ENCODE peak calls at places on chromosomes 7 and 10, in seven cellular contexts. One of them, this sample, is unnamed.
A peak's percentile ranks its signal among the peaks of the same experiment; 100 is the strongest.

GRCh38 chr10:63409465-63410027 is 56.2 kb downstream of the JMJD1C start:
- DNase-seq in mammary epithelial cell: peak; percentile 11
- DNase-seq in IMR-90: peak; percentile 74
- DNase-seq in HCT116: no peak
- DNase-seq in trophoblast cell: no peak
- DNase-seq in hepatocyte: peak; percentile 8
- DNase-seq in H1: no peak
- DNase-seq in this sample: no peak

GRCh38 chr7:95794917-95795515 is 22.7 kb downstream of the DYNC1I1 start:
- DNase-seq in mammary epithelial cell: no peak
- DNase-seq in IMR-90: peak; percentile 30
- DNase-seq in HCT116: peak; percentile 43
- DNase-seq in trophoblast cell: peak; percentile 8
- DNase-seq in hepatocyte: peak; percentile 31
- DNase-seq in H1: no peak
- DNase-seq in this sample: peak; percentile 55

GRCh38 chr7:84137812-84138211 is 56.8 kb downstream of the SEMA3A start:
- DNase-seq in mammary epithelial cell: no peak
- DNase-seq in IMR-90: peak; percentile 24
- DNase-seq in HCT116: no peak
- DNase-seq in trophoblast cell: no peak
- DNase-seq in hepatocyte: no peak
- DNase-seq in H1: no peak
- DNase-seq in this sample: no peak

GRCh38 chr10:25384618-25385017 is 209.8 kb downstream of the GPR158 start:
- DNase-seq in mammary epithelial cell: no peak
- DNase-seq in IMR-90: no peak
- DNase-seq in HCT116: no peak
- DNase-seq in trophoblast cell: peak; percentile 4
- DNase-seq in hepatocyte: no peak
- DNase-seq in H1: no peak
- DNase-seq in this sample: no peak

GRCh38 chr7:138865843-138866242 is 67.8 kb upstream of the ATP6V0A4 start:
- DNase-seq in mammary epithelial cell: no peak
- DNase-seq in IMR-90: no peak
- DNase-seq in HCT116: no peak
- DNase-seq in trophoblast cell: no peak
- DNase-seq in hepatocyte: no peak
- DNase-seq in H1: no peak
- DNase-seq in this sample: no peak

GRCh38 chr10:3693031-3693714 is 91.8 kb downstream of the KLF6 start:
- DNase-seq in mammary epithelial cell: no peak
- DNase-seq in IMR-90: no peak
- DNase-seq in HCT116: no peak
- DNase-seq in trophoblast cell: no peak
- DNase-seq in hepatocyte: no peak
- DNase-seq in H1: no peak
- DNase-seq in this sample: peak; percentile 34

GRCh38 chr7:38248069-38248567 is 25.3 kb downstream of the TARP start:
- DNase-seq in mammary epithelial cell: no peak
- DNase-seq in IMR-90: no peak
- DNase-seq in HCT116: no peak
- DNase-seq in trophoblast cell: no peak
- DNase-seq in hepatocyte: no peak
- DNase-seq in H1: no peak
- DNase-seq in this sample: no peak

GRCh38 chr7:51108134-51108533 is 208.5 kb downstream of the COBL start:
- DNase-seq in mammary epithelial cell: no peak
- DNase-seq in IMR-90: no peak
- DNase-seq in HCT116: no peak
- DNase-seq in trophoblast cell: no peak
- DNase-seq in hepatocyte: no peak
- DNase-seq in H1: no peak
- DNase-seq in this sample: no peak

GRCh38 chr10:132984801-132985545 is 42.6 kb upstream of the CFAP46 start:
- DNase-seq in mammary epithelial cell: no peak
- DNase-seq in IMR-90: no peak
- DNase-seq in HCT116: no peak
- DNase-seq in trophoblast cell: no peak
- DNase-seq in hepatocyte: no peak
- DNase-seq in H1: no peak
- DNase-seq in this sample: peak; percentile 55

GRCh38 chr10:20041931-20042330 is 225.7 kb downstream of the PLXDC2 start:
- DNase-seq in mammary epithelial cell: peak; percentile 60
- DNase-seq in IMR-90: no peak
- DNase-seq in HCT116: no peak
- DNase-seq in trophoblast cell: no peak
- DNase-seq in hepatocyte: no peak
- DNase-seq in H1: no peak
- DNase-seq in this sample: no peak

GRCh38 chr7:111853231-111853990 is 291.1 kb upstream of the IMMP2L start:
- DNase-seq in mammary epithelial cell: no peak
- DNase-seq in IMR-90: no peak
- DNase-seq in HCT116: no peak
- DNase-seq in trophoblast cell: no peak
- DNase-seq in hepatocyte: no peak
- DNase-seq in H1: no peak
- DNase-seq in this sample: peak; percentile 49

GRCh38 chr10:55400075-55400474 is 599.0 kb upstream of the PCDH15 start:
- DNase-seq in mammary epithelial cell: no peak
- DNase-seq in IMR-90: no peak
- DNase-seq in HCT116: no peak
- DNase-seq in trophoblast cell: no peak
- DNase-seq in hepatocyte: no peak
- DNase-seq in H1: no peak
- DNase-seq in this sample: no peak

GRCh38 chr7:114548576-114548975 is 134.0 kb downstream of the FOXP2 start:
- DNase-seq in mammary epithelial cell: no peak
- DNase-seq in IMR-90: peak; percentile 5
- DNase-seq in HCT116: no peak
- DNase-seq in trophoblast cell: no peak
- DNase-seq in hepatocyte: no peak
- DNase-seq in H1: no peak
- DNase-seq in this sample: no peak

GRCh38 chr7:131369354-131369753 is 41.7 kb downstream of the MKLN1 start:
- DNase-seq in mammary epithelial cell: no peak
- DNase-seq in IMR-90: no peak
- DNase-seq in HCT116: no peak
- DNase-seq in trophoblast cell: no peak
- DNase-seq in hepatocyte: no peak
- DNase-seq in H1: no peak
- DNase-seq in this sample: no peak

GRCh38 chr10:120386896-120387295 is 70.1 kb upstream of the PLPP4 start:
- DNase-seq in mammary epithelial cell: no peak
- DNase-seq in IMR-90: no peak
- DNase-seq in HCT116: no peak
- DNase-seq in trophoblast cell: no peak
- DNase-seq in hepatocyte: no peak
- DNase-seq in H1: no peak
- DNase-seq in this sample: no peak

GRCh38 chr7:151340794-151341356 is 737 bp upstream of the NUB1 start:
- DNase-seq in mammary epithelial cell: no peak
- DNase-seq in IMR-90: no peak
- DNase-seq in HCT116: no peak
- DNase-seq in trophoblast cell: no peak
- DNase-seq in hepatocyte: no peak
- DNase-seq in H1: no peak
- DNase-seq in this sample: no peak

GRCh38 chr10:3944591-3944990 is 159.6 kb upstream of the KLF6 start:
- DNase-seq in mammary epithelial cell: no peak
- DNase-seq in IMR-90: no peak
- DNase-seq in HCT116: no peak
- DNase-seq in trophoblast cell: no peak
- DNase-seq in hepatocyte: no peak
- DNase-seq in H1: no peak
- DNase-seq in this sample: no peak

GRCh38 chr7:41975854-41976253 is 261.2 kb downstream of the GLI3 start:
- DNase-seq in mammary epithelial cell: no peak
- DNase-seq in IMR-90: no peak
- DNase-seq in HCT116: no peak
- DNase-seq in trophoblast cell: no peak
- DNase-seq in hepatocyte: no peak
- DNase-seq in H1: no peak
- DNase-seq in this sample: no peak

GRCh38 chr7:151249732-151250072 is 1.2 kb upstream of the SMARCD3 start:
- DNase-seq in mammary epithelial cell: no peak
- DNase-seq in IMR-90: peak; percentile 39
- DNase-seq in HCT116: peak; percentile 48
- DNase-seq in trophoblast cell: no peak
- DNase-seq in hepatocyte: peak; percentile 85
- DNase-seq in H1: no peak
- DNase-seq in this sample: peak; percentile 68

GRCh38 chr10:99339077-99339476 is 9.9 kb downstream of the CNNM1 start:
- DNase-seq in mammary epithelial cell: peak; percentile 21
- DNase-seq in IMR-90: peak; percentile 28
- DNase-seq in HCT116: no peak
- DNase-seq in trophoblast cell: no peak
- DNase-seq in hepatocyte: no peak
- DNase-seq in H1: no peak
- DNase-seq in this sample: no peak

GRCh38 chr10:76514891-76515290 is 1083.5 kb downstream of the LRMDA start:
- DNase-seq in mammary epithelial cell: peak; percentile 24
- DNase-seq in IMR-90: no peak
- DNase-seq in HCT116: no peak
- DNase-seq in trophoblast cell: no peak
- DNase-seq in hepatocyte: no peak
- DNase-seq in H1: no peak
- DNase-seq in this sample: no peak

DNA sequence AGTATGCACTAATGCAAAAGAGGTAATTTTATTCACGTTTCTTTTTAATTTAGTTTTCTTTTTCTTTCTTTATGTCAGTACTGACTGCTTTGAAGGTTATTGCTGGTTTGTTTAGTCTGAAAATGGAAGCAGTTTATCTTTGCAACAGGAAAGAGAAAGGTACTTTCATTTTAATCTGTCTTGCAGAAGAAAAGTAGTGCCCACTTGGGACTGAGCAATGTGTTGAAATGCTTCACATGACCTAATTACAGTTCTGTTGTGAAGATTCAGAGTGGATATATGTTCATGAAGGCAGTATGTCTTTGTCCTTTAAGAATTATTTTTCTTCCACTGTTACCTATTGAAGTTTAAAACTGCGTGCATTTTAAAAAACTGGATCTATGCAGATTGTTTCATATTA is 80.1 kb downstream of the ANKIB1 start:
- DNase-seq in mammary epithelial cell: no peak
- DNase-seq in IMR-90: peak; percentile 1
- DNase-seq in HCT116: no peak
- DNase-seq in trophoblast cell: no peak
- DNase-seq in hepatocyte: no peak
- DNase-seq in H1: no peak
- DNase-seq in this sample: no peak
- H3K4me2 ChIP-seq in mammary epithelial cell: no peak overlapping the region
- H3K4me2 ChIP-seq in IMR-90: no peak overlapping the region
- H3K4me2 ChIP-seq in HCT116: no peak overlapping the region
- H3K4me2 ChIP-seq in trophoblast cell: no peak overlapping the region
- H3K4me2 ChIP-seq in hepatocyte: peak overlapping the region; percentile 13
- H3K4me2 ChIP-seq in H1: no peak overlapping the region
- H3K4me2 ChIP-seq in this sample: no peak overlapping the region

DNA sequence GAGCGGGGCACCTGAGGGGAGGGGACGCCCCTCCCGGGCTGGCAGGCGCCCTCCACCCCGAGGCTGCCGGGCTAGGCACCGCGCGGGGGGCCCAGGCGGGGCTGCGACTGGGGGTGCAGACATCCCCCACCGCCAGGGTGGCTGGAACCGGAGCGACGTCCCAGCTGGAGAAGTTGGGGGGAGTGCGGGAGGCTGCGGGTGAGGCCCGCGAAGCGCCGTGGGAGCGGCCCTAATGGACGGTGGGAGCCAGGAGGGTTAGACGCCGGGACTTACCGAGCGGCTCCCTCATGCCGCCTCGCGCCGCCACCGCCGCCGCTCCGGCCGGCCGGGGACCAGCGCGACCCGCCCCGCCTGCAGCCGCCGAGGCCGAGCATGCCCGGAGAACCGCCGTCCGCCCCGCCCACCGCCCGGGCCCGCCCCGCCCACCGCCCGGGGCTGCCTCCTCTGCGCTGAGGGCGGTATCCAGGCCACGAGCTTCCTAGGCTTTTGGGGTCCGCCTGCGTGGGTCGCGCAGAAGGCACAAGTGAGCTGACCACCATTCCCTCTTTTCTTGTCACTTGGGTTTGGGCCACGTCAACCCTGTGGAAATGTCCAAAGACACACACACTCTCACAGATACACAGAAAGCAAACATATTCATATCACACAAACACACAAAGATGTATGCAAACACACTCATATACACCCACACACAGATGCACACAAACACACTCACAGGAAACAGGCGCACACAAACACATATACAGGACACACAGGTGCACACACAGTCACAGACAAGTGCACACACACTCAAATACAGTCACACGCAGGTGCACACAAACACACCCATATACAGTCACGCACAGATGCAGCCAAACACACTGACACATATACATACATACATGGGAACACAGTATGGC is at the start of gene JCAD:
- DNase-seq in mammary epithelial cell: peak; percentile 15
- DNase-seq in IMR-90: no peak
- DNase-seq in HCT116: no peak
- DNase-seq in trophoblast cell: peak; percentile 39
- DNase-seq in hepatocyte: peak; percentile 79
- DNase-seq in H1: no peak
- DNase-seq in this sample: peak; percentile 90
- H3K4me3 ChIP-seq in mammary epithelial cell: peak within 1 kb of the TSS; percentile 61
- H3K4me3 ChIP-seq in IMR-90: peak within 1 kb of the TSS; percentile 99
- H3K4me3 ChIP-seq in HCT116: peak within 1 kb of the TSS; percentile 55
- H3K4me3 ChIP-seq in trophoblast cell: peak within 1 kb of the TSS; percentile 92
- H3K4me3 ChIP-seq in hepatocyte: peak within 1 kb of the TSS; percentile 89
- H3K4me3 ChIP-seq in H1: peak within 1 kb of the TSS; percentile 51
- H3K4me3 ChIP-seq in this sample: peak within 1 kb of the TSS; percentile 65

GRCh38 chr7:518630-519428 is 817 bp downstream of the PDGFA start:
- DNase-seq in mammary epithelial cell: peak; percentile 82
- DNase-seq in IMR-90: peak; percentile 71
- DNase-seq in HCT116: no peak
- DNase-seq in trophoblast cell: peak; percentile 24
- DNase-seq in hepatocyte: peak; percentile 91
- DNase-seq in H1: no peak
- DNase-seq in this sample: peak; percentile 78
- H3K4me2 ChIP-seq in mammary epithelial cell: peak overlapping the region; percentile 75
- H3K4me2 ChIP-seq in IMR-90: peak overlapping the region; percentile 47
- H3K4me2 ChIP-seq in HCT116: peak overlapping the region; percentile 97
- H3K4me2 ChIP-seq in trophoblast cell: peak overlapping the region; percentile 70
- H3K4me2 ChIP-seq in hepatocyte: peak overlapping the region; percentile 91
- H3K4me2 ChIP-seq in H1: peak overlapping the region; percentile 89
- H3K4me2 ChIP-seq in this sample: peak overlapping the region; percentile 97

DNA sequence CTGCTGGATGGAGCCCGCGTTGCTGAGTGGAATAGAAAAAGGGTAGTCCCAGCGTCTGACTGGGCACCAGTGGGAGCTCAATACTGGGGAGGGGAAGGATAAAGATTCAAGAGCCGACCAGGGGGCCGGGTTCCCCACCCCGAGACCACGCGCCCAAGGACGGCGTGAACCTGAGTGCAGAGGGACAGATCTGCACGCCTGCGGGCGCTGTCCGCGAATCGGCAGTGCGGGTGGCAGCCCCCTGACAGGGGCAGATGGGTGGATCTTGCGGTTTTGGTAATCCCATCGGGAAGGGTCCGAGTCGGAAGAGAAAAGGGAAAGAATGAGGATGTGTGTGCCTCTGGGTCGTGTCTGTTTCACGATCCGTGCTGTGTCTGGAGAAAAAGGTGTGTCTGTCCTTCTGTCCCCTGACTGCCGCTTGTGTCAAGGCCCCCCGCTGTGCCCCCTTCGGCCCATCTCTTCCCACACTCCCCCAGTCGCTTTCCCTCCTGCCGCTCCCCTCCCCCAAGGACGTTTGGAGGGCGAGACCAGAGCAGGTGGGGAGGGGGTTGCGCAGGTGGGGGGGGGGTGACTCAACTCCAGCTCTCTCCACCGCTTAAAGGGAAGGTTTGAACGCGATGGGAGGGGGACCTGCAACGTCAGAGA is 711 bp upstream of the VGF start:
- DNase-seq in mammary epithelial cell: no peak
- DNase-seq in IMR-90: no peak
- DNase-seq in HCT116: no peak
- DNase-seq in trophoblast cell: no peak
- DNase-seq in hepatocyte: no peak
- DNase-seq in H1: no peak
- DNase-seq in this sample: peak; percentile 53
- H3K4me3 ChIP-seq in mammary epithelial cell: peak overlapping the region; percentile 28
- H3K4me3 ChIP-seq in IMR-90: peak overlapping the region; percentile 45
- H3K4me3 ChIP-seq in HCT116: peak overlapping the region; percentile 53
- H3K4me3 ChIP-seq in trophoblast cell: no peak overlapping the region
- H3K4me3 ChIP-seq in hepatocyte: peak overlapping the region; percentile 1
- H3K4me3 ChIP-seq in H1: peak overlapping the region; percentile 53
- H3K4me3 ChIP-seq in this sample: peak overlapping the region; percentile 33